ENCODE peak calls at places on chromosome 10, in five cellular contexts. U is HCEC 1CT, S is Right ventricle myocardium inferior, H is dermis blood vessel endothelial cell, T is GDM1. Q is an unnamed sample.
A peak's percentile ranks its signal among the peaks of the same experiment; 100 is the strongest.

GRCh38 chr10:90354914-90355313 is 502.9 kb downstream of the HTR7 start:
- DNase-seq in H (no peak), T (no peak), U (no peak), S (no peak), Q (no peak)

GRCh38 chr10:44774676-44775401 is 136.3 kb upstream of the TMEM72 start:
- DNase-seq in U (peak; percentile 6), S (no peak), T (no peak), H (no peak), Q (no peak)

GRCh38 chr10:98378722-98379121 is 36.3 kb downstream of the PYROXD2 start:
- DNase-seq in S (no peak), T (no peak), U (peak; percentile 30), H (no peak), Q (no peak)

GRCh38 chr10:99779335-99779734 is 3.1 kb upstream of the ABCC2 start:
- DNase-seq in T (peak; percentile 3), S (no peak), U (peak; percentile 73), H (peak; percentile 95), Q (no peak)

GRCh38 chr10:78782441-78782840 is 286.3 kb upstream of the ZMIZ1 start:
- DNase-seq in U (no peak), T (no peak), H (no peak), S (no peak), Q (no peak)

GRCh38 chr10:21975378-21975990 is 28.0 kb downstream of the DNAJC1 start:
- DNase-seq in S (no peak), H (no peak), T (no peak), U (no peak), Q (no peak)

GRCh38 chr10:113775681-113776294 is 24.3 kb downstream of the PLEKHS1 start:
- DNase-seq in T (no peak), S (no peak), H (no peak), U (no peak), Q (no peak)

GRCh38 chr10:96588060-96588554 is 1.3 kb upstream of the TM9SF3 start:
- DNase-seq in U (no peak), T (no peak), S (no peak), H (no peak), Q (no peak)

GRCh38 chr10:24869354-24870016 is 82.9 kb downstream of the PRTFDC1 start:
- DNase-seq in S (no peak), H (peak; percentile 50), T (no peak), U (peak; percentile 41), Q (no peak)

GRCh38 chr10:129058664-129059155 is 408.3 kb upstream of the MGMT start:
- DNase-seq in S (no peak), T (no peak), H (no peak), U (no peak), Q (no peak)

GRCh38 chr10:133018491-133018890 is 69.2 kb upstream of the ADGRA1 start:
- DNase-seq in S (peak; percentile 21), U (no peak), T (no peak), H (no peak), Q (no peak)

GRCh38 chr10:78188459-78188858 is 154.8 kb downstream of the RPS24 start:
- DNase-seq in S (no peak), U (no peak), T (no peak), H (peak; percentile 46), Q (no peak)

GRCh38 chr10:17256026-17256425 is 28.0 kb downstream of the VIM start:
- DNase-seq in H (no peak), T (no peak), U (no peak), S (no peak), Q (no peak)

GRCh38 chr10:76251773-76252617 is 820.6 kb downstream of the LRMDA start:
- DNase-seq in S (no peak), U (peak; percentile 68), T (no peak), H (no peak), Q (no peak)

GRCh38 chr10:92688927-92689662 is 660 bp upstream of the HHEX start:
- DNase-seq in U (peak; percentile 6), S (peak; percentile 61), T (no peak), H (peak; percentile 71), Q (no peak)

GRCh38 chr10:46077141-46077554 is 31.1 kb upstream of the MSMB start:
- DNase-seq in T (no peak), U (no peak), H (no peak), S (no peak), Q (no peak)

GRCh38 chr10:124221356-124222297 is 128.2 kb upstream of the CHST15 start:
- DNase-seq in H (peak; percentile 45), T (no peak), U (no peak), S (no peak), Q (no peak)

GRCh38 chr10:50604049-50604640 is 19.6 kb downstream of the SGMS1 start:
- DNase-seq in H (peak; percentile 23), U (peak; percentile 27), T (no peak), S (no peak), Q (no peak)

GRCh38 chr10:116676633-116677032 is 55.9 kb downstream of the PNLIPRP2 start:
- DNase-seq in T (no peak), U (no peak), H (no peak), S (no peak), Q (no peak)

GRCh38 chr10:73906524-73907447 is 4.1 kb upstream of the PLAU start:
- DNase-seq in H (peak; percentile 73), U (peak; percentile 99), S (peak; percentile 81), T (peak; percentile 40), Q (peak; percentile 30)

GRCh38 chr10:110996256-110996655 is 76.9 kb downstream of the SHOC2 start:
- DNase-seq in H (no peak), T (no peak), U (no peak), S (no peak), Q (no peak)

GRCh38 chr10:50536617-50537252 is 87.0 kb downstream of the SGMS1 start:
- DNase-seq in T (no peak), U (peak; percentile 47), S (no peak), H (peak; percentile 77), Q (no peak)

GRCh38 chr10:33453081-33453850 is 118.8 kb upstream of the NRP1 start:
- DNase-seq in U (peak; percentile 86), T (no peak), S (no peak), H (no peak), Q (no peak)

GRCh38 chr10:30062090-30062489 is 2.7 kb upstream of the JCAD start:
- DNase-seq in S (no peak), T (no peak), H (peak; percentile 52), U (peak; percentile 86), Q (no peak)

GRCh38 chr10:73576178-73576889 is 14.8 kb downstream of the USP54 start:
- DNase-seq in U (peak; percentile 87), T (no peak), H (peak; percentile 47), S (no peak), Q (no peak)

GRCh38 chr10:100751211-100751933 is 6.0 kb downstream of the PAX2 start:
- DNase-seq in T (no peak), U (no peak), H (no peak), S (no peak), Q (no peak)

GRCh38 chr10:118551535-118552100 is 43.8 kb downstream of the PRLHR start:
- DNase-seq in H (no peak), S (no peak), U (no peak), T (no peak), Q (no peak)

GRCh38 chr10:51073461-51074237 is 638 bp upstream of the PRKG1 start:
- DNase-seq in S (peak; percentile 68), U (peak; percentile 27), H (no peak), T (no peak), Q (peak; percentile 26)

GRCh38 chr10:132665946-132666732 is 119.8 kb downstream of the NKX6-2 start:
- DNase-seq in U (peak; percentile 98), T (peak; percentile 22), S (no peak), H (peak; percentile 96), Q (no peak)

GRCh38 chr10:7606977-7607404 is 59.8 kb downstream of the ITIH5 start:
- DNase-seq in S (no peak), U (peak; percentile 10), H (no peak), T (no peak), Q (no peak)

GRCh38 chr10:77616766-77617165 is 20.8 kb downstream of the KCNMA1 start:
- DNase-seq in U (no peak), S (no peak), T (no peak), H (no peak), Q (no peak)

GRCh38 chr10:59079386-59080226 is 96.8 kb upstream of the PHYHIPL start:
- DNase-seq in U (peak; percentile 87), T (no peak), H (peak; percentile 0), S (no peak), Q (no peak)

GRCh38 chr10:17216217-17216900 is 11.7 kb upstream of the VIM start:
- DNase-seq in T (peak; percentile 80), U (peak; percentile 99), H (peak; percentile 99), S (no peak), Q (no peak)

GRCh38 chr10:113473851-113474250 is 79.0 kb upstream of the HABP2 start:
- DNase-seq in U (peak; percentile 6), H (no peak), T (no peak), S (no peak), Q (no peak)

GRCh38 chr10:112966191-112966855 is 16.3 kb downstream of the TCF7L2 start:
- DNase-seq in S (no peak), T (no peak), U (no peak), H (peak; percentile 62), Q (no peak)

GRCh38 chr10:80324086-80324485 is 32.5 kb downstream of the DYDC1 start:
- DNase-seq in H (peak; percentile 26), S (no peak), T (no peak), U (peak; percentile 18), Q (no peak)

GRCh38 chr10:69635428-69636272 is 5.6 kb downstream of the FAM241B start:
- DNase-seq in S (no peak), H (no peak), U (no peak), T (no peak), Q (no peak)

GRCh38 chr10:47306429-47307210 is 6.6 kb downstream of the GDF10 start:
- DNase-seq in S (no peak), U (no peak), T (peak; percentile 12), H (no peak), Q (no peak)

GRCh38 chr10:43576580-43576979 is 2.2 kb upstream of the ZNF239 start:
- DNase-seq in T (no peak), U (no peak), S (no peak), H (no peak), Q (no peak)